ENCODE peak calls at places on chromosomes 16 and 17, in five cellular contexts. L, N, W, D and O are unnamed samples.
A peak's percentile ranks its signal among the peaks of the same experiment; 100 is the strongest.

GRCh38 chr17:8041980-8042379 is 3.1 kb downstream of the ALOX15B start:
- DNase-seq in L (no peak), W (no peak), N (no peak), D (no peak), O (no peak)

GRCh38 chr17:1391577-1391976 is 8.4 kb downstream of the YWHAE start:
- DNase-seq in L (no peak), D (no peak), W (no peak), N (no peak), O (no peak)

GRCh38 chr16:13957197-13958078 is 37.5 kb downstream of the ERCC4 start:
- DNase-seq in W (peak; percentile 80), D (peak; percentile 93), L (peak; percentile 55), N (peak; percentile 96), O (peak; percentile 97)

GRCh38 chr16:54957403-54957802 is 26.7 kb downstream of the IRX5 start:
- DNase-seq in L (peak; percentile 59), D (no peak), W (no peak), N (peak; percentile 29), O (no peak)

GRCh38 chr16:4884972-4885874 is 37.9 kb downstream of the UBN1 start:
- DNase-seq in L (no peak), W (no peak), N (no peak), D (no peak), O (no peak)

GRCh38 chr17:2335726-2336214 is 487 bp downstream of the TSR1 start:
- DNase-seq in W (no peak), D (peak; percentile 27), N (no peak), L (peak; percentile 28), O (no peak)

GRCh38 chr16:27642753-27643152 is 92.8 kb downstream of the KATNIP start:
- DNase-seq in N (peak; percentile 39), W (no peak), L (no peak), D (peak; percentile 12), O (peak; percentile 37)

GRCh38 chr16:21053595-21053994 is 97.1 kb downstream of the DNAH3 start:
- DNase-seq in W (no peak), N (no peak), L (no peak), D (no peak), O (no peak)

GRCh38 chr17:21131090-21131616 is 4.4 kb downstream of the DHRS7B start:
- DNase-seq in N (no peak), W (no peak), L (no peak), D (peak; percentile 5), O (no peak)

GRCh38 chr17:82384730-82385429 is 13.3 kb downstream of the UTS2R start:
- DNase-seq in W (no peak), L (peak; percentile 56), D (peak; percentile 50), N (no peak), O (peak; percentile 58)

GRCh38 chr17:42596386-42596785 is 12.8 kb downstream of the RETREG3 start:
- DNase-seq in W (no peak), D (no peak), L (no peak), N (no peak), O (no peak)

GRCh38 chr16:31201511-31202401 is 804 bp downstream of the PYCARD start:
- DNase-seq in D (no peak), N (no peak), L (peak; percentile 80), W (no peak), O (peak; percentile 48)

GRCh38 chr17:2905697-2906595 is 109.7 kb downstream of the RAP1GAP2 start:
- DNase-seq in W (no peak), D (no peak), L (no peak), N (no peak), O (no peak)

GRCh38 chr17:72345083-72345482 is 224.3 kb downstream of the SOX9 start:
- DNase-seq in L (peak; percentile 18), D (no peak), N (no peak), W (no peak), O (no peak)

GRCh38 chr16:84773312-84773711 is 46.5 kb upstream of the CRISPLD2 start:
- DNase-seq in W (no peak), D (no peak), N (no peak), L (no peak), O (no peak)

GRCh38 chr16:585351-585750 is 4.5 kb upstream of the RAB40C start:
- DNase-seq in W (no peak), L (no peak), N (no peak), D (no peak), O (no peak)

GRCh38 chr16:89506113-89506504 is 2.1 kb upstream of the SPG7 start:
- DNase-seq in L (no peak), W (no peak), D (no peak), N (peak; percentile 51), O (peak; percentile 61)

GRCh38 chr16:89471225-89471624 is 19.1 kb downstream of the ANKRD11 start:
- DNase-seq in N (peak; percentile 83), W (peak; percentile 60), D (peak; percentile 83), L (no peak), O (peak; percentile 90)

GRCh38 chr17:63442549-63443035 is 3.5 kb downstream of the CYB561 start:
- DNase-seq in D (no peak), W (no peak), L (no peak), N (no peak), O (no peak)

GRCh38 chr16:50942143-50942542 is 200.3 kb downstream of the CYLD start:
- DNase-seq in N (no peak), D (no peak), L (no peak), W (no peak), O (no peak)
- TF ChIP-seq CTCF in N (no peak), D (no peak), L (no peak), W (no peak), O (no peak)

GRCh38 chr17:12958786-12959185 is 59.0 kb downstream of the ELAC2 start:
- DNase-seq in L (no peak), N (no peak), D (peak; percentile 41), W (no peak), O (peak; percentile 16)
- TF ChIP-seq CTCF in L (no peak), N (no peak), D (no peak), W (no peak), O (no peak)

GRCh38 chr17:47726796-47727703 is 6.0 kb upstream of the TBX21 start:
- DNase-seq in D (no peak), W (no peak), N (no peak), L (no peak), O (no peak)

GRCh38 chr17:47727704-47728036 is 5.4 kb upstream of the TBX21 start:
- DNase-seq in L (no peak), W (no peak), N (no peak), D (no peak), O (no peak)

GRCh38 chr17:47728214-47728877 is 4.7 kb upstream of the TBX21 start:
- DNase-seq in L (no peak), W (no peak), N (no peak), D (no peak), O (no peak)

GRCh38 chr17:47724705-47725104 is 8.3 kb upstream of the TBX21 start:
- DNase-seq in N (no peak), W (no peak), L (no peak), D (no peak), O (no peak)

GRCh38 chr17:47725446-47726109 is 7.5 kb upstream of the TBX21 start:
- DNase-seq in W (no peak), N (no peak), D (no peak), L (no peak), O (no peak)
- TF ChIP-seq CTCF in W (peak; percentile 14), N (no peak), D (peak; percentile 17), L (no peak), O (peak; percentile 9)

GRCh38 chr16:49443576-49443975 is 70.0 kb downstream of the C16orf78 start:
- DNase-seq in W (no peak), L (no peak), D (no peak), N (no peak), O (no peak)

GRCh38 chr16:49439676-49440075 is 66.1 kb downstream of the C16orf78 start:
- DNase-seq in L (no peak), D (no peak), N (no peak), W (no peak), O (no peak)

GRCh38 chr16:49440156-49441065 is 66.8 kb downstream of the C16orf78 start:
- DNase-seq in N (no peak), W (no peak), L (no peak), D (no peak), O (no peak)

GRCh38 chr16:49442805-49443204 is 69.2 kb downstream of the C16orf78 start:
- DNase-seq in D (no peak), W (no peak), L (no peak), N (no peak), O (no peak)

GRCh38 chr16:49441366-49441780 is 67.8 kb downstream of the C16orf78 start:
- DNase-seq in L (peak; percentile 54), N (peak; percentile 3), D (no peak), W (no peak), O (no peak)
- TF ChIP-seq CTCF in L (no peak), N (peak; percentile 21), D (no peak), W (no peak), O (no peak)